ENCODE peak calls at places on chromosomes 12 and 14, in five cellular contexts. S, A, J, Z and T are unnamed samples. For H3K4me1, the result is how much of the 10 kb centered on the place peaks cover.

GRCh38 chr14:92993302-92993701 is 70.4 kb downstream of the CHGA start:
- DNase-seq in S (no peak), A (no peak), J (no peak), Z (peak), T (no peak)

GRCh38 chr14:26917086-26917485 is 319.3 kb upstream of the NOVA1 start:
- DNase-seq in S (peak), A (peak), J (peak), Z (peak), T (no peak)

GRCh38 chr12:111405856-111406473 is at the start of gene SH2B3:
- DNase-seq in S (no peak), A (peak), J (no peak), Z (no peak), T (no peak)

GRCh38 chr12:108332791-108333382 is 6.2 kb downstream of the CMKLR1 start:
- DNase-seq in S (no peak), A (no peak), J (no peak), Z (no peak), T (no peak)

GRCh38 chr14:59919582-59920377 is at the start of gene LRRC9:
- DNase-seq in S (no peak), A (peak), J (peak), Z (peak), T (no peak)

GRCh38 chr14:93994919-93995682 is 2.0 kb upstream of the CCDC197 start:
- DNase-seq in S (peak), A (no peak), J (no peak), Z (no peak), T (no peak)

GRCh38 chr12:11929714-11930113 is 141.0 kb upstream of the BCL2L14 start:
- DNase-seq in S (no peak), A (no peak), J (no peak), Z (no peak), T (no peak)

GRCh38 chr12:89353188-89353822 is 1.0 kb upstream of the DUSP6 start:
- DNase-seq in S (peak), A (no peak), J (peak), Z (peak), T (no peak)

GRCh38 chr12:642633-643477 is 20.4 kb downstream of the NINJ2 start:
- DNase-seq in S (peak), A (peak), J (peak), Z (no peak), T (no peak)

GRCh38 chr14:73602994-73603393 is 9.3 kb upstream of the ACOT6 start:
- DNase-seq in S (no peak), A (no peak), J (no peak), Z (no peak), T (no peak)

GRCh38 chr12:5072326-5072725 is 28.6 kb downstream of the KCNA5 start:
- DNase-seq in S (no peak), A (no peak), J (no peak), Z (no peak), T (no peak)

GRCh38 chr14:69786628-69787027 is 10.4 kb downstream of the SLC10A1 start:
- DNase-seq in S (no peak), A (no peak), J (no peak), Z (no peak), T (no peak)

GRCh38 chr12:40228727-40229126 is 3.9 kb downstream of the LRRK2 start:
- DNase-seq in S (no peak), A (no peak), J (no peak), Z (no peak), T (no peak)

GRCh38 chr12:56398324-56398723 is 35.7 kb upstream of the APOF start:
- DNase-seq in S (no peak), A (no peak), J (no peak), Z (no peak), T (no peak)

GRCh38 chr14:40981247-40981646 is 625.4 kb upstream of the LRFN5 start:
- DNase-seq in S (no peak), A (no peak), J (no peak), Z (no peak), T (no peak)

GRCh38 chr12:132154341-132154761 is 10.1 kb downstream of the NOC4L start:
- DNase-seq in S (no peak), A (no peak), J (no peak), Z (peak), T (no peak)

GRCh38 chr14:50006141-50006540 is 110.2 kb downstream of the VCPKMT start:
- DNase-seq in S (no peak), A (no peak), J (peak), Z (no peak), T (no peak)

GRCh38 chr14:25820368-25820767 is 770.4 kb upstream of the STXBP6 start:
- DNase-seq in S (no peak), A (no peak), J (no peak), Z (no peak), T (no peak)

GRCh38 chr14:59020382-59020781 is 168.1 kb upstream of the DAAM1 start:
- DNase-seq in S (peak), A (no peak), J (peak), Z (no peak), T (no peak)

GRCh38 chr12:76223869-76224268 is 124.3 kb downstream of the BBS10 start:
- DNase-seq in S (no peak), A (no peak), J (no peak), Z (no peak), T (no peak)

GRCh38 chr12:5565933-5566632 is 134.2 kb downstream of the NTF3 start:
- DNase-seq in S (no peak), A (no peak), J (no peak), Z (no peak), T (no peak)

DNA sequence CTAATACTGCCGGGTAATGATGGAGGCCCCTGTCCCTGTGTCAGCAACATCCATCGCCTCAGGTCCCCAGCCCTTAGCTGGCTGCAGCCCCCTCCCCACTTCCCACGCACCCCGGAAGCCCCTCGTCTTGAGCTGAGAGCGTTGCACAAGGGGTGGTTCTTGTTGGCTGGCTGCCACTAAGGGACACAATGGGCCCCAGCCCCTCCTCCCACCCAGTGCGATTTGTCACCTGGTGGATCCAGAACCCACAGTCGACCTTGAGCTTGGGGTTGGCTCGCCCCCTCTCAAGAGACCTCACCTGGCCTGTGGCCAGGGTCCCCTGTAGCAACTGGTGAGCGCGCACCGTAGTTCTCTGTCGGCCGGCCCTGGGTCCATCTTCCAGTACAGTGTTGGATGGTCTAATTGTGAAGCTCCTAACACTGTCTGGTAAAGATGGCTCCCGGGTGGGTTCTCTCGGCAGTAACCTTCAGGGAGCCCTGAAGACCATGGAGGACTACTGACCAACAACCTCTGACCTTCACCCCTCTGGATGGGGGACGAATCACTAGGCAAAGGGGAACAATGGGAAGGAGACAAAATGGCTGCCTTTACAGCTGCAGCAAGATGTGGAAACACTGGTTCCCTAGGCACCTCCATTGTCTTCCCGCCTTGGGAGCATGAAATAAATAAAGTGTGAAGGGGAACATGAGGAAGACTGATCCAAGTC is 6.6 kb downstream of the PHB2 start:
- DNase-seq in S (no peak), A (no peak), J (peak), Z (no peak), T (no peak)
- H3K4me1 ChIP-seq in S (under half), A (half or more), J (under half), Z (half or more), T (under half)

DNA sequence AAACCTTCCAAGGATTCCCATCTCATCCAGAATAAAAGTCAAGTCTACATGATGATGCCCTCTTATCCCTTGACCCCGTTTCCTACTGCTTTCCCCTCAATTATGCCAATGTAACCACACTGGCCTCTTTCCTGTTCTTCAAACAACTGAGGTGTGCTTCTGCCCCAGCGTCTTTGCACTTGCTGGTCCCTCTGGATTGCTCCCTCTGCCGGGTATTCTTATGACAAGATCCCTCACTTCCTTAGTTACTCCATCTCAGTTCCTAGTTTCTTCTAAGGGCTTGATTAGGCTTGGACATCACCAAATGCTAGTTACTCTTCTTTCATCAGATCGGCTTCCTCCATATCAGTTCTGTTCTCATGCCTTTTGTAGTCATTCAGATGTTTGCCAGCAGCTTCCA is 32.7 kb upstream of the PELI2 start:
- DNase-seq in S (peak), A (no peak), J (no peak), Z (no peak), T (no peak)
- TF ChIP-seq CHD2 in S (no peak), A (no peak), J (no peak), Z (no peak), T (no peak)

DNA sequence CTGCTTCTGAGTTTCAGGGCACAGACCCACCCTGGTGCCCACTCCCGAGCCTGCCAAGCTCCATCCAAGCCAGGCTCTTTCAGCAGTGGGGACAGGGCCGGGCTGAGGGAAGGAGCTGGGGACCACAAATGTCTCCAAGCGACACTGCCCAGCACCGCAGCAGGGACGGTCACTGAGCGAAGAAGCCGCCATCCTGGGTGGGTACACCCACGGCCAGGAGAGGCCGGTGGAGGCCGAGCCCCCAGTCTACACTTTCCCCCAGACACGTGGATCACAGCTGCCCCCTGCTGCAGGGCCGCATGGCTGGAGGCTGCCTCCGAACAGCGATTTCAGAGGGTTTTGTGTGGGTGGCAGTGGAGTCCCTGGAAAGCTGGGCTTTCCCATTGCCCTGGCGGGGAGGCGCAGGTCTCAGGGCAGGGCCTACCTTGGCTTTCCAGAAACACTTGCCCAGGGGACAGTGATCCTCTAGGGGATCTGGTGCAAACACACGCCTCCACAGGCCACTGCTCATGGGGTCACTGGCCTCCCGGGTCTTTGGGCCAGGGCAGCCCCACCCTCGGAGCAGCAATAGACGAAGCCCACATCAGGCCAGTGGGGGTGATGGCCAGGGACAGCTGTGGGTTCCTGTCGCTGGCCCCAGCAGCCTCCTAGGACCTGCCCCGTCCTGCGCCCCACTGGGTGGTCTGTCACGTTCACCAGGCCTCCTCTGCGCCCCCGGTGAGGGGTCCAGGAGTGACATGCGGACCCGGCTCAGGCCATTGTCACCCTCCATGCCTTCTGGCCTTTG is 1.2 kb upstream of the GPR132 start:
- DNase-seq in S (no peak), A (no peak), J (no peak), Z (no peak), T (no peak)
- H3K4me1 ChIP-seq in S (under half), A (under half), J (under half), Z (under half), T (half or more)

GRCh38 chr12:81668475-81668874 is 90.7 kb downstream of the PPFIA2 start:
- DNase-seq in S (peak), A (no peak), J (no peak), Z (no peak), T (no peak)
- TF ChIP-seq CHD2 in S (no peak), A (no peak), J (no peak), Z (no peak), T (no peak)

DNA sequence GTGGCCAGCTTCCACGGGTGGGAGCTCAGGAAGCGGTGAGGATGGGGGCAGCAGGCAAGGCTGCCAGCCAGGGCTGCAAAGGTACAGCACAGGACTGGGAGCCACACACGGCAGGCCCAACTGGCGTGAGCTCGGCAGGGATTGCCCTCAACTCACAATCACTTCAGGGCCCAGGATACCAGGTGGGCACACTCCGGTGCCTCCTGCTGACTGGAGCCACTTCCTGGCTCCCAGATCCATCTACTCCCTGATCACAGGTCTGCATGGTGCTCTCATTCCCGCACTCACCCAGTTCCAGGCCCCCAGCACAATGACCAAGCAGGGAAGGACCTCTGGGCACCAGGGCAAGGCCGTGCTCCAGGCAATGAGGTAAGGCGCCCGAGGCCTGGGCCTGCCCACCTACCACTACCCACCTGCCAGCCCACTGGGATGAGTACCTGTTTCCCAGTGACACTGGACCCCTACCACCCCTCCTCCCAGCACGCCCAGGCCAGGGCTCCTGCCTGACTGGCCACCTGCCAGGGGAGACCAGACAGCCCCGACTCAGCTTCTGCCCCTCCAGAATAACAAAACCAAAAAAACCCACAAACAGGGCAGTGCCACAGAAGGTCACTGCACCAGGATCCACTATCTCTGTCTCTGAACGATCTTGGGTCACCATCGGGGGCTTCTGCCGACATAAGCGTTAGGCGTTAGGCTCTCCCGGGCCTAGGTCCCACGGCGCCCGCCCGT is 1.8 kb downstream of the JAG2 start:
- DNase-seq in S (no peak), A (no peak), J (no peak), Z (no peak), T (no peak)
- H3K4me1 ChIP-seq in S (under half), A (under half), J (under half), Z (under half), T (under half)

GRCh38 chr14:31219169-31219568 is 11.6 kb upstream of the HECTD1 start:
- DNase-seq in S (no peak), A (no peak), J (no peak), Z (no peak), T (no peak)

GRCh38 chr14:31221266-31221665 is 13.7 kb upstream of the HECTD1 start:
- DNase-seq in S (no peak), A (no peak), J (no peak), Z (no peak), T (no peak)

DNA sequence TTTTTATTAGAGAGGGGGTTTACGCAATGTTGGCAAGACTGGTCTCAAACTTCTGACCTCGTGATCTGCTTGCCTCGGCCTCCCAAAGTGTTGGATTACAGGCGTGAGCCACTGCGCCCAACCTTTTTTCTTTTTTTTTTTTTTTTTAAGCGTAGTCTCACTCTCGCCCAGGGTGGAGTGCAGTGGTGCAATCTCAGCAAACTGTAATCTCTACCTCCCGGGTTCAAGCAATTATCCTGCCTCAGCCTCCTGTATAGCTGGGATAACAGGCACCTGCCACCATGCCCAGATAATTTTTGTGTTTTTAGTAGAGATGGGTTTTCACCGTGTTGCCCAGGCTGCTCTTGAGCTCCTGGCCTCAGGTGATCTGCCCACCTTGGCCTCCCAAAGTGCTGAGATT is 8.8 kb upstream of the HECTD1 start:
- DNase-seq in S (no peak), A (no peak), J (no peak), Z (no peak), T (no peak)
- TF ChIP-seq CHD2 in S (no peak), A (no peak), J (no peak), Z (no peak), T (no peak)

GRCh38 chr12:2341051-2341751 is 288.4 kb downstream of the CACNA1C start:
- DNase-seq in S (no peak), A (no peak), J (no peak), Z (no peak), T (no peak)
- H3K4me1 ChIP-seq in S (under half), A (under half), J (under half), Z (under half), T (under half)